ENCODE peak calls at places on chromosome 3, in seven cellular contexts. U, K, S, N, L, V and Y are unnamed samples.

GRCh38 chr3:49140080-49140479 is 7.2 kb upstream of the LAMB2 start:
- DNase-seq in U (no peak), K (no peak), S (no peak), N (no peak), L (no peak), V (no peak), Y (no peak)

GRCh38 chr3:98038241-98038640 is 3.1 kb upstream of the GABRR3 start:
- DNase-seq in U (no peak), K (peak), S (no peak), N (peak), L (no peak), V (no peak), Y (no peak)

GRCh38 chr3:156787926-156788663 is 38.1 kb upstream of the LEKR1 start:
- DNase-seq in U (no peak), K (peak), S (peak), N (peak), L (no peak), V (no peak), Y (no peak)

GRCh38 chr3:5002871-5003247 is 23.6 kb downstream of the BHLHE40 start:
- DNase-seq in U (no peak), K (no peak), S (no peak), N (no peak), L (no peak), V (no peak), Y (no peak)

GRCh38 chr3:10835406-10835805 is 19.4 kb downstream of the SLC6A11 start:
- DNase-seq in U (no peak), K (no peak), S (no peak), N (no peak), L (no peak), V (no peak), Y (no peak)

GRCh38 chr3:10371167-10371566 is 50.3 kb upstream of the SEC13 start:
- DNase-seq in U (no peak), K (peak), S (no peak), N (no peak), L (no peak), V (no peak), Y (no peak)

GRCh38 chr3:171700653-171701052 is 109.6 kb downstream of the PLD1 start:
- DNase-seq in U (no peak), K (no peak), S (no peak), N (no peak), L (no peak), V (no peak), Y (no peak)

GRCh38 chr3:105834768-105835167 is 34.0 kb downstream of the CBLB start:
- DNase-seq in U (no peak), K (no peak), S (no peak), N (no peak), L (no peak), V (no peak), Y (no peak)

GRCh38 chr3:12559520-12559919 is 2.6 kb downstream of the MKRN2 start:
- DNase-seq in U (no peak), K (no peak), S (peak), N (no peak), L (no peak), V (no peak), Y (no peak)

GRCh38 chr3:26639339-26639738 is 16.8 kb downstream of the LRRC3B start:
- DNase-seq in U (no peak), K (no peak), S (no peak), N (no peak), L (no peak), V (no peak), Y (no peak)

GRCh38 chr3:61194892-61195538 is 56.2 kb downstream of the FHIT start:
- DNase-seq in U (no peak), K (no peak), S (no peak), N (no peak), L (no peak), V (no peak), Y (no peak)

GRCh38 chr3:178966299-178967183 is 105.1 kb downstream of the ZMAT3 start:
- DNase-seq in U (no peak), K (peak), S (peak), N (peak), L (no peak), V (no peak), Y (no peak)

GRCh38 chr3:193980326-193980725 is 155.6 kb upstream of the HES1 start:
- DNase-seq in U (no peak), K (peak), S (no peak), N (no peak), L (no peak), V (no peak), Y (no peak)

GRCh38 chr3:171801738-171802600 is 8.3 kb downstream of the PLD1 start:
- DNase-seq in U (no peak), K (peak), S (no peak), N (peak), L (no peak), V (no peak), Y (no peak)

GRCh38 chr3:45603226-45603625 is 8.7 kb downstream of the LIMD1 start:
- DNase-seq in U (no peak), K (no peak), S (no peak), N (no peak), L (no peak), V (no peak), Y (no peak)

GRCh38 chr3:127707777-127708438 is 35.2 kb downstream of the ABTB1 start:
- DNase-seq in U (peak), K (no peak), S (no peak), N (no peak), L (peak), V (no peak), Y (peak)

GRCh38 chr3:63556401-63556800 is 96.1 kb upstream of the SNTN start:
- DNase-seq in U (no peak), K (no peak), S (peak), N (no peak), L (no peak), V (no peak), Y (no peak)

GRCh38 chr3:15932348-15933300 is 134.8 kb upstream of the ANKRD28 start:
- DNase-seq in U (no peak), K (no peak), S (peak), N (peak), L (no peak), V (no peak), Y (no peak)

GRCh38 chr3:138940446-138940845 is 6.5 kb downstream of the FOXL2 start:
- DNase-seq in U (no peak), K (no peak), S (no peak), N (no peak), L (no peak), V (no peak), Y (no peak)

GRCh38 chr3:19065027-19065426 is 83.3 kb upstream of the KCNH8 start:
- DNase-seq in U (no peak), K (peak), S (peak), N (no peak), L (no peak), V (no peak), Y (no peak)

GRCh38 chr3:45434996-45435395 is 46.6 kb downstream of the LARS2 start:
- DNase-seq in U (no peak), K (no peak), S (no peak), N (no peak), L (no peak), V (no peak), Y (no peak)

GRCh38 chr3:27976933-27977332 is 254.8 kb upstream of the EOMES start:
- DNase-seq in U (no peak), K (peak), S (no peak), N (peak), L (no peak), V (no peak), Y (no peak)

GRCh38 chr3:7489417-7489816 is 628.5 kb downstream of the GRM7 start:
- DNase-seq in U (no peak), K (no peak), S (no peak), N (no peak), L (no peak), V (no peak), Y (no peak)

GRCh38 chr3:9846231-9846630 is 2.4 kb upstream of the RPUSD3 start:
- DNase-seq in U (no peak), K (no peak), S (no peak), N (no peak), L (no peak), V (no peak), Y (no peak)

GRCh38 chr3:5232570-5232969 is 45.1 kb downstream of the EDEM1 start:
- DNase-seq in U (no peak), K (no peak), S (no peak), N (no peak), L (no peak), V (no peak), Y (no peak)

GRCh38 chr3:105368575-105369500 is 2.1 kb downstream of the ALCAM start:
- DNase-seq in U (peak), K (peak), S (peak), N (peak), L (peak), V (peak), Y (peak)

GRCh38 chr3:119237299-119237698 is 3.4 kb downstream of the B4GALT4 start:
- DNase-seq in U (no peak), K (peak), S (no peak), N (peak), L (no peak), V (no peak), Y (no peak)

GRCh38 chr3:123404391-123404790 is 44.5 kb downstream of the ADCY5 start:
- DNase-seq in U (no peak), K (no peak), S (no peak), N (no peak), L (no peak), V (no peak), Y (no peak)

GRCh38 chr3:152937234-152937633 is 102.3 kb downstream of the P2RY1 start:
- DNase-seq in U (no peak), K (peak), S (no peak), N (peak), L (no peak), V (no peak), Y (no peak)

GRCh38 chr3:145719118-145719517 is 441.9 kb downstream of the PLOD2 start:
- DNase-seq in U (no peak), K (no peak), S (no peak), N (no peak), L (no peak), V (no peak), Y (no peak)

GRCh38 chr3:43011638-43012037 is 32.5 kb downstream of the GASK1A start:
- DNase-seq in U (no peak), K (no peak), S (no peak), N (no peak), L (no peak), V (no peak), Y (no peak)

GRCh38 chr3:104635872-104636580 is 730.7 kb upstream of the ALCAM start:
- DNase-seq in U (no peak), K (no peak), S (no peak), N (peak), L (no peak), V (no peak), Y (no peak)

GRCh38 chr3:59809016-59809415 is 759.2 kb upstream of the CFAP20DC start:
- DNase-seq in U (no peak), K (peak), S (no peak), N (peak), L (no peak), V (no peak), Y (no peak)
- H3K27ac ChIP-seq in U (no peak), K (no peak), S (no peak), N (no peak), L (no peak), V (no peak), Y (no peak)

GRCh38 chr3:71498053-71498452 is 85.5 kb downstream of the FOXP1 start:
- DNase-seq in U (no peak), K (no peak), S (peak), N (no peak), L (no peak), V (no peak), Y (no peak)

GRCh38 chr3:71498543-71498942 is 85.0 kb downstream of the FOXP1 start:
- DNase-seq in U (no peak), K (no peak), S (no peak), N (no peak), L (no peak), V (no peak), Y (no peak)

GRCh38 chr3:71499477-71499876 is 84.1 kb downstream of the FOXP1 start:
- DNase-seq in U (no peak), K (no peak), S (peak), N (no peak), L (no peak), V (no peak), Y (no peak)

GRCh38 chr3:71495708-71496472 is 87.6 kb downstream of the FOXP1 start:
- DNase-seq in U (no peak), K (peak), S (peak), N (peak), L (no peak), V (no peak), Y (no peak)

DNA sequence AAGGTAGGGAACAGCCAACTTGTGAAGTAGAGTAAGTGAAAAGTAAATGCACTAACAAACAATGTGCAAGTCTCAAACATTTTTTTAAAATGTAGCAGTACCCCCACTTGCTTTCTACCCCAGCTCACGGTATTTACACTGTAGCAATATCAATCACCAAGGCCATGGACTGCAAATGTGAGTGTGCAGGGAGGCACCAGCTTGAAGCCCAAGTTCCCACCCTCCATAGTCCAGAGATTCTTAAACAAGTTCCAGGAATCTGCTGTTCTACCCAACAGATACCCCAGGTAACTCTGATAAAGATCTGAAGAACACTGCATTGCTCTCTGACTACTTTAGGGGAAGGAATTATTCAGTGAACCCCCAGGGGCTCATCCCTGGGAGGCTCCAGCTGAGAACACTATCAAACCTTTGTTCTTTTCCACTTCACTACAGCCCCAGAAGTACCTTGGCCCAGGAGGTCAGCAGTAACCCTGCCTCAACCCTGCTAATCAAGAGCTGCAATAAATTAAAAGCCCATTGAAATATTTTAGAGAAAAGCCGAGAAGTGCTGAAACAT is 86.1 kb downstream of the FOXP1 start:
- DNase-seq in U (no peak), K (no peak), S (no peak), N (no peak), L (no peak), V (no peak), Y (no peak)
- H3K27ac ChIP-seq in U (peak), K (peak), S (peak), N (peak), L (no peak), V (no peak), Y (no peak)

GRCh38 chr3:51390600-51391074 is 448 bp upstream of the RBM15B start:
- DNase-seq in U (no peak), K (no peak), S (no peak), N (no peak), L (no peak), V (no peak), Y (no peak)

GRCh38 chr3:51389423-51390183 is 1.5 kb upstream of the RBM15B start:
- DNase-seq in U (peak), K (peak), S (peak), N (peak), L (no peak), V (peak), Y (peak)

GRCh38 chr3:51391566-51392300 is 648 bp downstream of the RBM15B start:
- DNase-seq in U (peak), K (peak), S (no peak), N (peak), L (no peak), V (no peak), Y (peak)

GRCh38 chr3:51391075-51391565 is at the start of gene RBM15B:
- DNase-seq in U (peak), K (peak), S (peak), N (peak), L (peak), V (peak), Y (peak)

GRCh38 chr3:51390186-51390585 is 899 bp upstream of the RBM15B start:
- DNase-seq in U (no peak), K (no peak), S (no peak), N (no peak), L (no peak), V (no peak), Y (no peak)
- H3K27ac ChIP-seq in U (peak), K (peak), S (peak), N (no peak), L (peak), V (peak), Y (peak)

GRCh38 chr3:110697961-110698360 is 373.7 kb upstream of the NECTIN3 start:
- DNase-seq in U (no peak), K (peak), S (peak), N (peak), L (no peak), V (no peak), Y (no peak)
- H3K27ac ChIP-seq in U (no peak), K (no peak), S (no peak), N (no peak), L (no peak), V (no peak), Y (no peak)

DNA sequence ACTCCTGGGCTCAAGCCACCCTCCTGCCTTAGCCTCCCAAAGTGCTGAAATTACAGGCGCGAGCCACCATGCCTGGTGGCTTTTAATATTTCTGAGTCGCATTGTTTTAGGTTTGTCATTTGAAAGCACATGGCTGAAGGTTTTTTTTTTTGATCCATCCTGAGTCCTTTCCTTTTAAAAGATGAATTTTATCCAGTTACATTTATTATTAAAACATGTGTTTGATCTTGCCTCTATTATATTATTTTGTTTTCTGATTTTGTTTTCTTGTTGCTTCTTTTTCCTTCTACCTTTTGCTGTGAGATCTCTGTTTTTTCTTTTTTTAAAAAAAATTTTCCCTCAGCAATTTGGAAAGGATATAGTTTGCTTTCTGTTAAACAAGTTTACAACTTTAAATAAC is 76.4 kb downstream of the SCN5A start:
- DNase-seq in U (no peak), K (no peak), S (no peak), N (no peak), L (no peak), V (no peak), Y (no peak)
- H3K27ac ChIP-seq in U (no peak), K (no peak), S (no peak), N (no peak), L (no peak), V (no peak), Y (no peak)

GRCh38 chr3:150345021-150345538 is 63.0 kb upstream of the TSC22D2 start:
- DNase-seq in U (peak), K (no peak), S (no peak), N (peak), L (no peak), V (peak), Y (no peak)
- H3K27ac ChIP-seq in U (peak), K (no peak), S (no peak), N (no peak), L (no peak), V (no peak), Y (no peak)

GRCh38 chr3:69999191-70000027 is at the start of gene SAMMSON:
- DNase-seq in U (no peak), K (peak), S (peak), N (peak), L (no peak), V (no peak), Y (no peak)
- H3K27ac ChIP-seq in U (peak), K (no peak), S (peak), N (no peak), L (no peak), V (peak), Y (no peak)

GRCh38 chr3:125141596-125142417 is 70.7 kb downstream of the SLC12A8 start:
- DNase-seq in U (peak), K (peak), S (no peak), N (peak), L (peak), V (peak), Y (peak)
- H3K27ac ChIP-seq in U (peak), K (no peak), S (no peak), N (no peak), L (peak), V (peak), Y (no peak)

GRCh38 chr3:177674186-177674585 is 476.9 kb upstream of the TBL1XR1 start:
- DNase-seq in U (no peak), K (no peak), S (no peak), N (no peak), L (no peak), V (no peak), Y (no peak)

GRCh38 chr3:177679568-177680441 is 482.5 kb upstream of the TBL1XR1 start:
- DNase-seq in U (no peak), K (peak), S (no peak), N (peak), L (no peak), V (no peak), Y (no peak)

GRCh38 chr3:177673105-177673804 is 476.0 kb upstream of the TBL1XR1 start:
- DNase-seq in U (no peak), K (peak), S (peak), N (peak), L (no peak), V (no peak), Y (no peak)

GRCh38 chr3:177676947-177677587 is 479.8 kb upstream of the TBL1XR1 start:
- DNase-seq in U (peak), K (no peak), S (peak), N (no peak), L (no peak), V (peak), Y (no peak)

GRCh38 chr3:177676148-177676547 is 478.9 kb upstream of the TBL1XR1 start:
- DNase-seq in U (no peak), K (peak), S (no peak), N (no peak), L (no peak), V (no peak), Y (no peak)
- H3K27ac ChIP-seq in U (no peak), K (no peak), S (peak), N (no peak), L (peak), V (no peak), Y (no peak)

GRCh38 chr3:24522155-24522579 is 27.5 kb upstream of the THRB start:
- DNase-seq in U (no peak), K (peak), S (no peak), N (no peak), L (no peak), V (no peak), Y (no peak)
- H3K27ac ChIP-seq in U (peak), K (no peak), S (no peak), N (no peak), L (peak), V (no peak), Y (no peak)